ENCODE peak calls at places on chromosome 2, in nine cellular contexts. B is effector memory CD4-positive, alpha-beta T cell; S is neural progenitor cell; F is psoas muscle; W is lower lobe of right lung; P is IMR-90; K is tibial nerve; T is right atrium auricular region; E is cardiac fibroblast. J is an unnamed sample.

GRCh38 chr2:67260348-67261277 is 136.5 kb upstream of the ETAA1 start:
- DNase-seq in B (no peak), S (no peak), F (peak), W (peak), P (peak), K (peak), T (peak), E (peak), J (peak)

GRCh38 chr2:49037197-49037596 is 117.1 kb downstream of the FSHR start:
- DNase-seq in B (no peak), S (no peak), F (no peak), W (no peak), P (no peak), K (no peak), T (no peak), E (no peak), J (no peak)

GRCh38 chr2:168469281-168469988 is 13.4 kb downstream of the CERS6 start:
- DNase-seq in B (no peak), S (no peak), F (no peak), W (no peak), P (no peak), K (no peak), T (no peak), E (no peak), J (no peak)

GRCh38 chr2:235779444-235779896 is 285.6 kb downstream of the AGAP1 start:
- DNase-seq in B (no peak), S (peak), F (peak), W (peak), P (peak), K (peak), T (peak), E (peak), J (peak)

GRCh38 chr2:28084564-28084963 is 194.0 kb downstream of the BABAM2 start:
- DNase-seq in B (no peak), S (no peak), F (no peak), W (no peak), P (no peak), K (no peak), T (no peak), E (peak), J (peak)

GRCh38 chr2:27753744-27754588 is 17.6 kb upstream of the MRPL33 start:
- DNase-seq in B (peak), S (peak), F (peak), W (peak), P (peak), K (peak), T (peak), E (peak), J (peak)

GRCh38 chr2:71833855-71834554 is 313.7 kb downstream of the CYP26B1 start:
- DNase-seq in B (no peak), S (no peak), F (peak), W (no peak), P (no peak), K (peak), T (peak), E (peak), J (no peak)

GRCh38 chr2:45643543-45644542 is 7.6 kb upstream of the PRKCE start:
- DNase-seq in B (peak), S (peak), F (peak), W (peak), P (peak), K (peak), T (peak), E (peak), J (peak)

GRCh38 chr2:26847663-26848335 is at the start of gene DPYSL5:
- DNase-seq in B (no peak), S (peak), F (no peak), W (no peak), P (no peak), K (no peak), T (no peak), E (no peak), J (no peak)

GRCh38 chr2:73292906-73293533 is 328 bp downstream of the EGR4 start:
- DNase-seq in B (no peak), S (peak), F (no peak), W (no peak), P (no peak), K (no peak), T (no peak), E (no peak), J (no peak)

GRCh38 chr2:73291093-73291460 is 2.3 kb downstream of the EGR4 start:
- DNase-seq in B (no peak), S (peak), F (peak), W (peak), P (peak), K (no peak), T (no peak), E (peak), J (peak)

GRCh38 chr2:73290049-73290839 is 3.1 kb downstream of the EGR4 start:
- DNase-seq in B (no peak), S (peak), F (no peak), W (no peak), P (peak), K (no peak), T (no peak), E (peak), J (no peak)

GRCh38 chr2:73292316-73292905 is 937 bp downstream of the EGR4 start:
- DNase-seq in B (no peak), S (no peak), F (no peak), W (no peak), P (no peak), K (no peak), T (no peak), E (no peak), J (no peak)

DNA sequence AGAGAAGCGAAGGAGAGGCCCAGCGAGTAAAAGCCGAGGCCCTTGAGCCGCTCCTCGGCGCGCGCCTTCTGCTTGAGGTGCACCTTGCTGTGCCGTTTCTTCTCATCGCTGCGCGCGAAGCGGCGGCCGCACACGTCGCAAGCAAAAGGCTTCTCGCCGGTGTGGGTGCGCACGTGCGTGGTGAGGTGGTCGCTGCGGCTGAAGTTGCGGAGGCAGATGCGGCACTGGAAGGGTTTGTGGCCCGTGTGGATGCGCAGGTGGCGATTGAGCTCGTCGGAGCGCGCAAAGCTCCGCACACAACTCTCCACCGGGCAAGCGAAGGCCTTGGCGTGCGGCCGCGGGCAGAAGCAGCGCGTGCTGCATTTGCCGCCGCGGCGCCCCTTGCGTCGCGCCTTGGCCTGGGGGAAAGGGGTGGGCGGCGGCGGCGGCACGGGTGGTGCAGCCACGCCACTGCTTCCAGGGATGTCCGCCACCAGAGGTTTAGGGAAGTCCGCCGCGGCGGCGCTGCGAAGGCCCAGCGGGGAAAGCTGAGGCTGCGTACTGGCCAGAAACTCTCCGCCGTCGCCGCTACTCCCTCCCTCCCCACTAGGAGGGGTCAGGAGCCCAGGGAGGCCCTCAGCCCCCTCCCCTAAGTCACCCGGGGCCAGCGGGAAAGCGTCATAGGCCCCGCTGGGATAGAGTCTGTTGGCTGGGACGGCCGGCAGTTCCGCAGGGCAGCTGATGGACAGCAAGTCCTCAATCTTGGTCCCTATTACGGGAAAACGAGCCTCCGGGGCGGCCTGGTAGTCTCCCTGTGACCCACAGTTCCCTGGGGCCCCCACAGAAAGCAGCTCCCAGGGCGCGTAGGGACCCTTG is 1.7 kb downstream of the EGR4 start:
- DNase-seq in B (no peak), S (peak), F (no peak), W (peak), P (no peak), K (no peak), T (no peak), E (peak), J (no peak)
- H3K4me3 ChIP-seq in B (peak), S (peak), F (peak), W (peak), P (no peak), K (peak), T (no peak), E (no peak), J (peak)

DNA sequence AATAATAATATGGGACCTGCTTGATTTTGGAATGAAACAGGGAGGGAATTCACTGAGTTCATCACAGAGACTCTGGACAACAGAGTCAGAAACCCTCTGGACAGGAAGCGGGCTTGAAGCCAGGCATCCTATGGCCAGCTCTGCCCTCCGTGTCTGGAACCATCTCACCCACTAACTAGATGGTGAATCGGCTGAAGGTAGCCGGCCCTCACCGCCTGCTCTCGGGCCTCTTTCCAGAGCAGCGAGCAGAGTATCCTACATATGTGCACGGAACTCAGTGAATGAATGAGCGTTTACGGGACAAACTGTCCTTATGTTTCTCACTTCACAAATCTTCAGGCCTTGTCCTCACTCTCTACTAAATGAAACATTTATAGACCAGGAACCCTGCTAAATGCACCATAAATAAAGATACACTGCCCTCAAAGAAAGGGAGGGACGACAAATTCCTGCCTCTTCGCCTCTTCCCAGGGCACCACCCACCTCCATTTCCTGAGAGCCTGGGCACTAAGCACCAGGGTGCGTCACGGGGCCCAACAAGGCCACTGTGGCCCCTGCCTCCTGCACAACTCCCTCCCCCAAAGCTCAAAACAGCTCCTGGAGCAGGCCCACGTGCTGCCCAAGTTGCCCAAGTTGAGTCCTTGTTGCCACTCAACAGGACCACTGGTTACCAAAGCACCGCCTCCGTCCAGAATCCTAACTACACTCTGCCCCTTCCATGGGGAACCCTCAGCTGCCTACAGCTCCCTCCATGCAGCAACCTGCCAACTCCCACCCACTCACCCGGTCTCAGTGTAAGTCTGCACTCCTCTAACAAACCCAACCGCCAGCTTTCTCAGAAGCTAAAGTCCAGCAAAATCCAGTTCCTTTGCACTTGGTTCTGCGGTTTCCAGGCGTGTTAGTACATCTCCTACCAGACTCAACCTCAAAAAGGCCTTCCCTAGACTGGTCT is 1.7 kb downstream of the TBC1D8 start:
- DNase-seq in B (no peak), S (no peak), F (peak), W (no peak), P (no peak), K (no peak), T (no peak), E (no peak), J (no peak)
- H3K4me3 ChIP-seq in B (peak), S (peak), F (peak), W (peak), P (no peak), K (peak), T (peak), E (no peak), J (peak)

GRCh38 chr2:36358317-36358659 is 2.7 kb downstream of the CRIM1 start:
- DNase-seq in B (no peak), S (no peak), F (no peak), W (no peak), P (peak), K (no peak), T (no peak), E (peak), J (peak)
- H3K4me3 ChIP-seq in B (no peak), S (peak), F (peak), W (peak), P (peak), K (peak), T (peak), E (peak), J (peak)

DNA sequence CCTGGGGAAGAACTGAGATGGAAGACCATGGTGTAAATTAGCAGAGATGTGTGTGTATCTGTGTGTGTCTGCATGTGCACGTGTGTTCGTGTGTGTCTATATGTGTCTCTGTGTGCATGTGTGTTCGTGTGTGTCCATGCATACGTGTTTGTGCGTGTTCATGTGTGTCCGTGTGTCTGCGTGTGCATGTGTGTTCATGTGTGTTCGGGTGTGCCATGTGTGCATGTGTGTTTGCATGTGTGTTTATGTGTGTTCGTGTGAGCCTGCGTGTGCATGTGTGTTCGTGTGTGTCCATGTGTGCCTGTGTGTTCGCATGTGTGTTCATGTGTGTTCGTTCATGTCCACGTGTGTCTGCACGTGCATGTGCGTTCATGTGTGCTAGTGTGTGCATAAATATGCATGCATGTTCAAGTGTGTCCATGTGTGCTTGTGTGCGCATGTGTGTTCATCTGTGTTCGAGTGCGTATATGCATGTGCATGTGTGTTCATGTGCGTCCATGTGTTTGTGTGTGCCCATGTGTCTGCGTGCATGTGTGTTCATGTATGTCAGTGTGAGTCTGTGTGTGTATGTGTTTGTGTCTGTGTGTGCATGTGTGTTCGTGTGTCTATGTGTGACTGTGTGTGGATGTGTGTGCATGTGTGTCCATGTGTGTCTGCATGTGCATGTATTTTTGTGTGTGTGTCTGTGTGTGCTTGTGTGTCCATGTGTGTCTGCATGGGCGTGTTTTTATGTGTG is 3.1 kb downstream of the NEU2 start:
- DNase-seq in B (no peak), S (no peak), F (no peak), W (no peak), P (no peak), K (no peak), T (no peak), E (no peak), J (no peak)
- H3K4me3 ChIP-seq in B (no peak), S (no peak), F (no peak), W (no peak), P (no peak), K (no peak), T (no peak), E (no peak), J (no peak)

GRCh38 chr2:68829764-68830163 is 41.4 kb downstream of the BMP10 start:
- DNase-seq in B (no peak), S (no peak), F (no peak), W (no peak), P (no peak), K (no peak), T (no peak), E (no peak), J (no peak)
- H3K4me3 ChIP-seq in B (no peak), S (no peak), F (no peak), W (no peak), P (no peak), K (no peak), T (no peak), E (no peak), J (no peak)